ENCODE peak calls at places on chromosomes 11 and 22, in six cellular contexts. One of them, this sample, is unnamed.

GRCh38 chr22:46528121-46528610 is 9.3 kb downstream of the CELSR1 start:
- DNase-seq in MM.1S: no peak
- DNase-seq in CMK: no peak
- DNase-seq in substantia nigra: no peak
- DNase-seq in EH: peak; percentile 59
- DNase-seq in activated naive CD8-positive, alpha-beta T cell treated with anti-CD3 and anti-CD28 coated beads, Interleukin-2, amount 50 U/mL, for 24 hours: no peak
- DNase-seq in this sample: peak; percentile 23

GRCh38 chr11:89381094-89381493 is 110.1 kb downstream of the NOX4 start:
- DNase-seq in EH: peak; percentile 96
- DNase-seq in CMK: no peak
- DNase-seq in substantia nigra: no peak
- DNase-seq in MM.1S: no peak
- DNase-seq in activated naive CD8-positive, alpha-beta T cell treated with anti-CD3 and anti-CD28 coated beads, Interleukin-2, amount 50 U/mL, for 24 hours: no peak
- DNase-seq in this sample: no peak

GRCh38 chr11:10931761-10932700 is 74.2 kb upstream of the ZBED5 start:
- DNase-seq in substantia nigra: peak; percentile 27
- DNase-seq in MM.1S: no peak
- DNase-seq in activated naive CD8-positive, alpha-beta T cell treated with anti-CD3 and anti-CD28 coated beads, Interleukin-2, amount 50 U/mL, for 24 hours: no peak
- DNase-seq in EH: no peak
- DNase-seq in CMK: no peak
- DNase-seq in this sample: no peak

GRCh38 chr22:32353840-32354239 is 3.8 kb upstream of the RFPL3 start:
- DNase-seq in substantia nigra: no peak
- DNase-seq in MM.1S: no peak
- DNase-seq in CMK: no peak
- DNase-seq in activated naive CD8-positive, alpha-beta T cell treated with anti-CD3 and anti-CD28 coated beads, Interleukin-2, amount 50 U/mL, for 24 hours: no peak
- DNase-seq in EH: no peak
- DNase-seq in this sample: no peak

GRCh38 chr11:61627831-61628753 is 47.2 kb upstream of the SYT7 start:
- DNase-seq in substantia nigra: peak; percentile 48
- DNase-seq in activated naive CD8-positive, alpha-beta T cell treated with anti-CD3 and anti-CD28 coated beads, Interleukin-2, amount 50 U/mL, for 24 hours: peak; percentile 60
- DNase-seq in MM.1S: peak; percentile 27
- DNase-seq in EH: peak; percentile 74
- DNase-seq in CMK: no peak
- DNase-seq in this sample: peak; percentile 18

GRCh38 chr22:20595461-20595860 is 88.1 kb downstream of the MED15 start:
- DNase-seq in substantia nigra: no peak
- DNase-seq in CMK: no peak
- DNase-seq in activated naive CD8-positive, alpha-beta T cell treated with anti-CD3 and anti-CD28 coated beads, Interleukin-2, amount 50 U/mL, for 24 hours: no peak
- DNase-seq in MM.1S: no peak
- DNase-seq in EH: no peak
- DNase-seq in this sample: no peak

GRCh38 chr11:66443602-66444001 is 5.0 kb upstream of the MRPL11 start:
- DNase-seq in CMK: no peak
- DNase-seq in activated naive CD8-positive, alpha-beta T cell treated with anti-CD3 and anti-CD28 coated beads, Interleukin-2, amount 50 U/mL, for 24 hours: no peak
- DNase-seq in EH: peak; percentile 97
- DNase-seq in MM.1S: no peak
- DNase-seq in substantia nigra: no peak
- DNase-seq in this sample: no peak

GRCh38 chr22:48055827-48056226 is 1293.4 kb downstream of the TBC1D22A start:
- DNase-seq in substantia nigra: no peak
- DNase-seq in CMK: no peak
- DNase-seq in activated naive CD8-positive, alpha-beta T cell treated with anti-CD3 and anti-CD28 coated beads, Interleukin-2, amount 50 U/mL, for 24 hours: no peak
- DNase-seq in EH: no peak
- DNase-seq in MM.1S: no peak
- DNase-seq in this sample: no peak

GRCh38 chr22:19106886-19107729 is 15.1 kb downstream of the DGCR2 start:
- DNase-seq in MM.1S: no peak
- DNase-seq in EH: no peak
- DNase-seq in CMK: no peak
- DNase-seq in substantia nigra: no peak
- DNase-seq in activated naive CD8-positive, alpha-beta T cell treated with anti-CD3 and anti-CD28 coated beads, Interleukin-2, amount 50 U/mL, for 24 hours: no peak
- DNase-seq in this sample: no peak

GRCh38 chr22:35334010-35334409 is 34.3 kb downstream of the TOM1 start:
- DNase-seq in substantia nigra: no peak
- DNase-seq in CMK: no peak
- DNase-seq in EH: no peak
- DNase-seq in MM.1S: no peak
- DNase-seq in activated naive CD8-positive, alpha-beta T cell treated with anti-CD3 and anti-CD28 coated beads, Interleukin-2, amount 50 U/mL, for 24 hours: peak; percentile 36
- DNase-seq in this sample: no peak

GRCh38 chr11:3859373-3859881 is 4.0 kb downstream of the STIM1 start:
- DNase-seq in CMK: no peak
- DNase-seq in EH: peak; percentile 28
- DNase-seq in activated naive CD8-positive, alpha-beta T cell treated with anti-CD3 and anti-CD28 coated beads, Interleukin-2, amount 50 U/mL, for 24 hours: peak; percentile 51
- DNase-seq in MM.1S: peak; percentile 85
- DNase-seq in substantia nigra: no peak
- DNase-seq in this sample: no peak

GRCh38 chr11:119614227-119615002 is 114.6 kb downstream of the NECTIN1 start:
- DNase-seq in substantia nigra: no peak
- DNase-seq in MM.1S: no peak
- DNase-seq in CMK: no peak
- DNase-seq in EH: no peak
- DNase-seq in activated naive CD8-positive, alpha-beta T cell treated with anti-CD3 and anti-CD28 coated beads, Interleukin-2, amount 50 U/mL, for 24 hours: no peak
- DNase-seq in this sample: no peak

GRCh38 chr22:43481528-43482309 is 69.9 kb downstream of the MPPED1 start:
- DNase-seq in EH: no peak
- DNase-seq in activated naive CD8-positive, alpha-beta T cell treated with anti-CD3 and anti-CD28 coated beads, Interleukin-2, amount 50 U/mL, for 24 hours: peak; percentile 32
- DNase-seq in CMK: peak; percentile 15
- DNase-seq in MM.1S: no peak
- DNase-seq in substantia nigra: no peak
- DNase-seq in this sample: no peak

GRCh38 chr11:2509481-2510001 is 64.7 kb downstream of the KCNQ1 start:
- DNase-seq in CMK: no peak
- DNase-seq in MM.1S: no peak
- DNase-seq in activated naive CD8-positive, alpha-beta T cell treated with anti-CD3 and anti-CD28 coated beads, Interleukin-2, amount 50 U/mL, for 24 hours: no peak
- DNase-seq in substantia nigra: no peak
- DNase-seq in EH: no peak
- DNase-seq in this sample: no peak

GRCh38 chr22:44210721-44211120 is 30.0 kb downstream of the PARVG start:
- DNase-seq in substantia nigra: no peak
- DNase-seq in EH: peak; percentile 67
- DNase-seq in MM.1S: no peak
- DNase-seq in activated naive CD8-positive, alpha-beta T cell treated with anti-CD3 and anti-CD28 coated beads, Interleukin-2, amount 50 U/mL, for 24 hours: no peak
- DNase-seq in CMK: no peak
- DNase-seq in this sample: no peak

GRCh38 chr22:38240734-38241252 is 32.0 kb downstream of the TMEM184B start:
- DNase-seq in MM.1S: no peak
- DNase-seq in substantia nigra: peak; percentile 34
- DNase-seq in activated naive CD8-positive, alpha-beta T cell treated with anti-CD3 and anti-CD28 coated beads, Interleukin-2, amount 50 U/mL, for 24 hours: no peak
- DNase-seq in CMK: no peak
- DNase-seq in EH: peak; percentile 93
- DNase-seq in this sample: no peak

GRCh38 chr11:126115820-126116319 is 53.2 kb upstream of the CDON start:
- DNase-seq in EH: peak; percentile 84
- DNase-seq in substantia nigra: peak; percentile 30
- DNase-seq in CMK: no peak
- DNase-seq in activated naive CD8-positive, alpha-beta T cell treated with anti-CD3 and anti-CD28 coated beads, Interleukin-2, amount 50 U/mL, for 24 hours: no peak
- DNase-seq in MM.1S: no peak
- DNase-seq in this sample: no peak

GRCh38 chr11:36469881-36470802 is 39.9 kb downstream of the TRAF6 start:
- DNase-seq in substantia nigra: no peak
- DNase-seq in EH: peak; percentile 74
- DNase-seq in MM.1S: no peak
- DNase-seq in activated naive CD8-positive, alpha-beta T cell treated with anti-CD3 and anti-CD28 coated beads, Interleukin-2, amount 50 U/mL, for 24 hours: no peak
- DNase-seq in CMK: no peak
- DNase-seq in this sample: no peak

GRCh38 chr11:123122341-123122740 is 60.4 kb upstream of the HSPA8 start:
- DNase-seq in EH: peak; percentile 66
- DNase-seq in CMK: no peak
- DNase-seq in MM.1S: no peak
- DNase-seq in substantia nigra: no peak
- DNase-seq in activated naive CD8-positive, alpha-beta T cell treated with anti-CD3 and anti-CD28 coated beads, Interleukin-2, amount 50 U/mL, for 24 hours: no peak
- DNase-seq in this sample: no peak

GRCh38 chr11:108973402-108974119 is 308.7 kb downstream of the DDX10 start:
- DNase-seq in activated naive CD8-positive, alpha-beta T cell treated with anti-CD3 and anti-CD28 coated beads, Interleukin-2, amount 50 U/mL, for 24 hours: no peak
- DNase-seq in MM.1S: no peak
- DNase-seq in substantia nigra: no peak
- DNase-seq in EH: peak; percentile 95
- DNase-seq in CMK: no peak
- DNase-seq in this sample: no peak

GRCh38 chr11:11580831-11581492 is 40.8 kb downstream of the GALNT18 start:
- DNase-seq in substantia nigra: no peak
- DNase-seq in CMK: no peak
- DNase-seq in EH: no peak
- DNase-seq in activated naive CD8-positive, alpha-beta T cell treated with anti-CD3 and anti-CD28 coated beads, Interleukin-2, amount 50 U/mL, for 24 hours: no peak
- DNase-seq in MM.1S: no peak
- DNase-seq in this sample: no peak

GRCh38 chr11:18203723-18204122 is 31.1 kb downstream of the MRGPRX4 start:
- DNase-seq in CMK: no peak
- DNase-seq in MM.1S: no peak
- DNase-seq in substantia nigra: no peak
- DNase-seq in EH: peak; percentile 24
- DNase-seq in activated naive CD8-positive, alpha-beta T cell treated with anti-CD3 and anti-CD28 coated beads, Interleukin-2, amount 50 U/mL, for 24 hours: no peak
- DNase-seq in this sample: peak; percentile 15

GRCh38 chr11:35553831-35554230 is 28.4 kb upstream of the PAMR1 start:
- DNase-seq in EH: peak; percentile 99
- DNase-seq in CMK: no peak
- DNase-seq in MM.1S: no peak
- DNase-seq in substantia nigra: no peak
- DNase-seq in activated naive CD8-positive, alpha-beta T cell treated with anti-CD3 and anti-CD28 coated beads, Interleukin-2, amount 50 U/mL, for 24 hours: no peak
- DNase-seq in this sample: no peak

GRCh38 chr11:67025750-67026149 is 2.8 kb downstream of the SYT12 start:
- DNase-seq in MM.1S: no peak
- DNase-seq in CMK: no peak
- DNase-seq in EH: no peak
- DNase-seq in activated naive CD8-positive, alpha-beta T cell treated with anti-CD3 and anti-CD28 coated beads, Interleukin-2, amount 50 U/mL, for 24 hours: no peak
- DNase-seq in substantia nigra: no peak
- DNase-seq in this sample: no peak

GRCh38 chr11:116541460-116541859 is 231.3 kb downstream of the BUD13 start:
- DNase-seq in CMK: no peak
- DNase-seq in MM.1S: peak; percentile 68
- DNase-seq in substantia nigra: no peak
- DNase-seq in activated naive CD8-positive, alpha-beta T cell treated with anti-CD3 and anti-CD28 coated beads, Interleukin-2, amount 50 U/mL, for 24 hours: no peak
- DNase-seq in EH: no peak
- DNase-seq in this sample: no peak

This sample was measured in foreskin melanocyte.